ENCODE peak calls at places on chromosomes 2 and 18, in eight cellular contexts. H, V, K, I, Q, N, A and M are unnamed samples.

GRCh38 chr2:5479265-5479928 is 212.8 kb upstream of the SOX11 start:
- DNase-seq in A (no peak), Q (no peak), H (no peak), K (no peak), V (no peak), N (no peak), I (no peak), M (no peak)

GRCh38 chr18:23924813-23925212 is 89.7 kb upstream of the TTC39C start:
- DNase-seq in N (no peak), A (no peak), H (no peak), Q (no peak), V (no peak), K (no peak), I (no peak), M (no peak)

GRCh38 chr2:196607073-196607472 is 32.4 kb upstream of the CCDC150 start:
- DNase-seq in V (no peak), Q (peak), K (no peak), H (peak), I (no peak), A (no peak), N (no peak), M (no peak)

GRCh38 chr18:78321402-78321801 is 658.2 kb upstream of the SALL3 start:
- DNase-seq in H (no peak), A (no peak), V (no peak), I (no peak), K (no peak), N (no peak), Q (no peak), M (no peak)

GRCh38 chr2:38603402-38604265 is 906 bp upstream of the HNRNPLL start:
- DNase-seq in Q (peak), K (peak), V (peak), N (peak), H (peak), I (peak), A (peak), M (peak)

GRCh38 chr2:25165992-25166618 is 2.3 kb downstream of the POMC start:
- DNase-seq in V (peak), H (no peak), A (no peak), K (no peak), N (peak), I (peak), Q (peak), M (no peak)

GRCh38 chr2:120346667-120347358 is 877 bp downstream of the INHBB start:
- DNase-seq in Q (peak), N (peak), K (no peak), I (no peak), H (no peak), V (peak), A (no peak), M (no peak)

GRCh38 chr2:102187191-102188150 is 648 bp downstream of the IL1RL2 start:
- DNase-seq in V (peak), A (no peak), K (peak), N (peak), Q (no peak), H (no peak), I (no peak), M (no peak)

GRCh38 chr2:45930396-45930792 is 278.9 kb downstream of the PRKCE start:
- DNase-seq in Q (peak), H (peak), K (no peak), A (no peak), N (no peak), V (no peak), I (no peak), M (no peak)

GRCh38 chr2:159064446-159065301 is 96.2 kb downstream of the TANC1 start:
- DNase-seq in I (no peak), N (no peak), K (no peak), Q (no peak), V (no peak), A (no peak), H (no peak), M (peak)

GRCh38 chr2:157375384-157375783 is 49.8 kb upstream of the ERMN start:
- DNase-seq in K (no peak), V (no peak), I (no peak), H (no peak), N (no peak), A (no peak), Q (no peak), M (no peak)

GRCh38 chr2:24893934-24894333 is 26.1 kb downstream of the ADCY3 start:
- DNase-seq in Q (no peak), H (no peak), V (no peak), K (no peak), I (no peak), A (no peak), N (no peak), M (no peak)

GRCh38 chr18:57575542-57575941 is 11.0 kb downstream of the FECH start:
- DNase-seq in K (no peak), H (no peak), Q (no peak), N (no peak), V (no peak), I (no peak), A (no peak), M (no peak)

GRCh38 chr2:150909613-150910012 is 352.1 kb downstream of the RBM43 start:
- DNase-seq in V (no peak), N (no peak), Q (no peak), I (peak), H (no peak), K (no peak), A (no peak), M (no peak)

GRCh38 chr2:27954261-27954673 is 63.7 kb downstream of the BABAM2 start:
- DNase-seq in Q (no peak), V (no peak), I (no peak), N (no peak), A (no peak), K (no peak), H (peak), M (no peak)

GRCh38 chr2:203407496-203407895 is 79.3 kb downstream of the ABI2 start:
- DNase-seq in I (no peak), H (no peak), V (no peak), Q (no peak), N (no peak), A (no peak), K (no peak), M (no peak)

GRCh38 chr18:26465431-26465830 is 82.9 kb downstream of the KCTD1 start:
- DNase-seq in Q (no peak), N (no peak), A (no peak), K (no peak), I (no peak), H (no peak), V (no peak), M (no peak)

GRCh38 chr2:43792653-43793052 is 18.8 kb downstream of the DYNC2LI1 start:
- DNase-seq in I (no peak), Q (no peak), N (no peak), H (peak), V (no peak), A (no peak), K (no peak), M (no peak)

GRCh38 chr18:51762373-51762772 is 564.9 kb upstream of the MEX3C start:
- DNase-seq in I (no peak), K (no peak), V (no peak), A (no peak), N (no peak), H (no peak), Q (no peak), M (no peak)

GRCh38 chr18:62781893-62782292 is 66.6 kb downstream of the PHLPP1 start:
- DNase-seq in N (no peak), K (no peak), H (peak), Q (peak), I (no peak), A (no peak), V (no peak), M (no peak)

GRCh38 chr2:190744041-190744440 is 95.2 kb downstream of the NAB1 start:
- DNase-seq in Q (no peak), I (no peak), K (no peak), A (no peak), V (no peak), H (no peak), N (no peak), M (no peak)

GRCh38 chr18:13454363-13455150 is 236.0 kb downstream of the LDLRAD4 start:
- DNase-seq in N (no peak), K (no peak), Q (no peak), H (no peak), I (no peak), V (no peak), A (no peak), M (no peak)